ENCODE peak calls at places on chromosomes 5 and 9, in five cellular contexts. A is GM12878, U is WTC11, W is K562, N is HepG2. C is an unnamed sample.

GRCh38 chr5:141973871-141974595 is 5.1 kb downstream of the RNF14 start:
- DNase-seq in U (no peak), N (no peak), W (no peak), A (no peak), C (no peak)

GRCh38 chr5:75519761-75520160 is 8.1 kb downstream of the POLK start:
- DNase-seq in N (no peak), W (no peak), A (no peak), U (no peak), C (no peak)

GRCh38 chr5:80565330-80565729 is 4.8 kb downstream of the ANKRD34B start:
- DNase-seq in A (no peak), W (no peak), N (no peak), U (no peak), C (no peak)

GRCh38 chr9:98191615-98192502 is 578 bp downstream of the CORO2A start:
- DNase-seq in W (peak; percentile 64), N (no peak), U (peak; percentile 45), A (no peak), C (no peak)

GRCh38 chr9:106481003-106481614 is 381.9 kb upstream of the ZNF462 start:
- DNase-seq in W (no peak), U (no peak), A (no peak), N (no peak), C (no peak)

GRCh38 chr9:107586493-107586892 is 96.9 kb upstream of the KLF4 start:
- DNase-seq in W (no peak), N (no peak), A (no peak), U (no peak), C (no peak)

GRCh38 chr9:75932026-75932425 is 41.6 kb downstream of the PCSK5 start:
- DNase-seq in N (no peak), W (no peak), U (no peak), A (no peak), C (no peak)

GRCh38 chr9:106405871-106406435 is 457.0 kb upstream of the ZNF462 start:
- DNase-seq in A (no peak), W (no peak), N (no peak), U (no peak), C (no peak)

GRCh38 chr9:135747311-135747710 is 45.3 kb downstream of the KCNT1 start:
- DNase-seq in W (no peak), A (no peak), U (no peak), N (no peak), C (no peak)
- TF ChIP-seq ESRRA in W (no peak), A (no peak), U (no peak), N (no peak), C (no peak)

DNA sequence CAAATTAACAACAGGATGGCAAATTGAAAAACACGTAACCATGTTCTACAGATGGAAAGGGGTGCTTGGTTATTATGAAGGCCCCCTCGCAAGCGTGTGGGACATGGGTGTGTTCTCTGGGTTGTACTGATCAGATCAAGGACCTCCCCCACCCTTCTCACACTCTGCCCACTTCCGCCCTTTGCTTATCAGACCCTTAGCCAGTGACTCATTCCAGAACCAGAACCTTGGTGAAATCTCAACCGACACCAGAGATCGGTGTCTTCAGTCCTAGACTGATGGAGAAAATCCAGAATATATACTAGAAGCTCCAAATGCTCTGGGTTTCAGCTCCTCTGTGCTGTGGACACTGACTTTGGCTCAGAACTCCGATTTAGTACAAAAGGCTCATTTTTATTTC is 64.9 kb downstream of the PTTG1 start:
- DNase-seq in N (no peak), A (no peak), U (no peak), W (no peak), C (no peak)
- TF ChIP-seq ESRRA in N (no peak), A (no peak), U (no peak), W (no peak), C (no peak)

GRCh38 chr5:99060306-99061261 is 131.8 kb upstream of the CHD1 start:
- DNase-seq in W (peak; percentile 65), N (peak; percentile 46), A (peak; percentile 34), U (peak; percentile 78), C (peak; percentile 63)
- TF ChIP-seq ESRRA in W (no peak), N (no peak), A (no peak), U (no peak), C (no peak)

DNA sequence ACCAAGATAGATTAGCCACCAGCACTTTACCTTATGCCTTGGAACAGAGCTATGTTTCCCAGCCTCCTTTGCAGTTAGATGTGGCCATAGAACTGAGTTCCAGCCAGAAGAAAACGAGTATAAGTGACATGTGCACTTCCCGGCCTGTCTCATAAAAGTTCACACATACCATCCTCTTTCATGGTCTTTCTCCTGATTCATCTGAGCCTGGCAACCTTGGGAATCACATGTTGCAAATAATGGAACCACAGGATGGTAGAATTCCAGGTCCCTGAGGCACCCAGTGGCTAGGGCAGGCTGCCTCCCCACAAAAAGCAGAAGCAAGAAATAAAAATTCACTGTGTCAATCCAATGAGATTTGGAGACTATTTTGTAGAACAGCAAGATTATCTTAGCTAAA is 128.1 kb downstream of the PDE4D start:
- DNase-seq in W (no peak), U (no peak), N (no peak), A (no peak), C (no peak)
- TF ChIP-seq ESRRA in W (no peak), U (no peak), N (no peak), A (no peak), C (no peak)

DNA sequence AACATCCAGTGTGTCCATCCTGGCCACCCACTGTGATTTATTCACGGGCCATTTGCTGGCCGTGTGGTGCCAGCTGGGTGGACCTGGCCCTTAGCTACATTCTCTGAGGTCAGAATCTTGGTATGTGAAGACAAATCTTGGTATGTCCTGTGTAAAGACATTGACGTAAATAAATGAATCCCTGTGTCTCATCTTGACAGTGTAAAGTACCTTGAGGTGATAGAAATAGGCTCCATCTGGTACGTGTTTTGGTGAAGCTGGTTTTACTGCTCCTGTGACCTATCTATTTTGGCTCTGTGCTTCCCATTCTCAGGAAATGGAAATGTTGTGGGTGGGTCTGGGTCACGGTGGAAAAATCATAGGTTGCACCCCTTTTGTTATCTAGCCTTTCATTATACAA is 245.4 kb upstream of the ANKH start:
- DNase-seq in W (no peak), A (no peak), N (no peak), U (no peak), C (no peak)
- TF ChIP-seq ESRRA in W (no peak), A (no peak), N (no peak), U (no peak), C (no peak)

GRCh38 chr5:10607023-10607665 is 43.3 kb downstream of the ANKRD33B start:
- DNase-seq in N (no peak), U (peak; percentile 42), W (peak; percentile 66), A (peak; percentile 95), C (no peak)
- TF ChIP-seq ESRRA in N (no peak), U (no peak), W (no peak), A (peak; percentile 66), C (no peak)

C was measured in A549.